ENCODE peak calls at places on chromosomes 7 and 10, in ten cellular contexts. S, A, Q, E, F, J, T, N, L and H are unnamed samples.

GRCh38 chr10:118842826-118843624 is 88.3 kb upstream of the CACUL1 start:
- DNase-seq in J (no peak), F (no peak), E (no peak), L (no peak), Q (no peak), A (no peak), N (no peak), S (no peak), T (no peak), H (no peak)

GRCh38 chr7:105878746-105879605 is 2.6 kb upstream of the ATXN7L1 start:
- DNase-seq in N (no peak), E (no peak), J (no peak), F (no peak), A (no peak), Q (no peak), S (no peak), T (no peak), L (no peak), H (no peak)

GRCh38 chr10:116044722-116045374 is 228.2 kb downstream of the GFRA1 start:
- DNase-seq in Q (no peak), T (no peak), A (no peak), J (peak), F (no peak), N (no peak), S (no peak), L (no peak), E (no peak), H (no peak)

GRCh38 chr7:113246698-113247097 is 128.3 kb upstream of the SMIM30 start:
- DNase-seq in S (no peak), N (no peak), E (no peak), A (no peak), L (no peak), Q (no peak), F (no peak), J (no peak), T (no peak), H (no peak)

GRCh38 chr10:19946791-19947190 is 130.6 kb downstream of the PLXDC2 start:
- DNase-seq in Q (no peak), J (no peak), F (no peak), A (peak), L (no peak), S (no peak), N (no peak), E (no peak), T (no peak), H (no peak)

GRCh38 chr7:10122573-10123100 is 851.0 kb upstream of the PHF14 start:
- DNase-seq in L (no peak), A (peak), J (peak), E (peak), N (no peak), T (no peak), S (no peak), F (no peak), Q (no peak), H (peak)

GRCh38 chr7:142389544-142389943 is 131.7 kb upstream of the PRSS58 start:
- DNase-seq in Q (no peak), S (no peak), N (no peak), L (no peak), F (no peak), E (no peak), T (no peak), A (no peak), J (no peak), H (no peak)

GRCh38 chr7:128767475-128768110 is 8.0 kb downstream of the OPN1SW start:
- DNase-seq in S (no peak), Q (no peak), T (no peak), A (no peak), N (no peak), F (no peak), L (no peak), E (no peak), J (no peak), H (no peak)

GRCh38 chr7:1998146-1998545 is 234.6 kb downstream of the MAD1L1 start:
- DNase-seq in A (no peak), J (no peak), F (no peak), L (no peak), N (no peak), S (no peak), T (no peak), E (no peak), Q (no peak), H (no peak)

GRCh38 chr7:11193888-11194287 is 220.2 kb downstream of the PHF14 start:
- DNase-seq in S (no peak), N (no peak), J (no peak), T (no peak), E (no peak), Q (no peak), F (no peak), A (no peak), L (no peak), H (no peak)

GRCh38 chr10:25600651-25601050 is 333.4 kb upstream of the MYO3A start:
- DNase-seq in E (no peak), S (no peak), J (no peak), T (no peak), N (no peak), Q (no peak), L (no peak), F (no peak), A (no peak), H (no peak)

GRCh38 chr7:30914611-30915601 is 3.3 kb downstream of the AQP1 start:
- DNase-seq in E (no peak), F (no peak), J (peak), T (no peak), N (no peak), A (no peak), L (no peak), Q (no peak), S (no peak), H (peak)

GRCh38 chr10:104274762-104275721 is 6.1 kb downstream of the GSTO2 start:
- DNase-seq in E (peak), Q (peak), F (peak), N (no peak), A (peak), T (peak), L (no peak), S (peak), J (no peak), H (peak)

GRCh38 chr10:99742240-99742639 is 10.2 kb downstream of the CUTC start:
- DNase-seq in A (no peak), S (no peak), Q (no peak), T (no peak), E (no peak), J (no peak), F (no peak), L (no peak), N (peak), H (no peak)

GRCh38 chr10:28638392-28638791 is 38.9 kb upstream of the BAMBI start:
- DNase-seq in N (no peak), F (no peak), S (no peak), J (no peak), E (no peak), A (no peak), L (no peak), T (no peak), Q (no peak), H (no peak)

GRCh38 chr7:116630357-116630756 is 41.6 kb upstream of the MET start:
- DNase-seq in Q (no peak), A (no peak), S (peak), E (no peak), T (peak), F (no peak), N (no peak), J (no peak), L (no peak), H (no peak)